ENCODE peak calls at places on chromosomes 11 and 22, in four cellular contexts. One of them, this sample, is unnamed.

GRCh38 chr11:67282155-67282875 is 6.8 kb upstream of the ANKRD13D start:
- DNase-seq in psoas muscle: peak; percentile 11
- DNase-seq in ovary: no peak
- DNase-seq in fibroblast of pulmonary artery: no peak
- DNase-seq in this sample: no peak

GRCh38 chr11:69540118-69541000 is 58.9 kb downstream of the LINC01488 start:
- DNase-seq in psoas muscle: peak; percentile 51
- DNase-seq in ovary: no peak
- DNase-seq in fibroblast of pulmonary artery: no peak
- DNase-seq in this sample: no peak

GRCh38 chr11:62150887-62151736 is 27.3 kb downstream of the INCENP start:
- DNase-seq in psoas muscle: no peak
- DNase-seq in ovary: no peak
- DNase-seq in fibroblast of pulmonary artery: no peak
- DNase-seq in this sample: no peak

GRCh38 chr22:50674606-50675552 is 2.3 kb downstream of the SHANK3 start:
- DNase-seq in psoas muscle: no peak
- DNase-seq in ovary: no peak
- DNase-seq in fibroblast of pulmonary artery: no peak
- DNase-seq in this sample: peak; percentile 53

GRCh38 chr11:8097926-8098325 is 16.9 kb downstream of the TUB start:
- DNase-seq in psoas muscle: no peak
- DNase-seq in ovary: no peak
- DNase-seq in fibroblast of pulmonary artery: no peak
- DNase-seq in this sample: no peak

GRCh38 chr11:74532496-74533246 is 39.1 kb upstream of the LIPT2 start:
- DNase-seq in psoas muscle: no peak
- DNase-seq in ovary: no peak
- DNase-seq in fibroblast of pulmonary artery: no peak
- DNase-seq in this sample: no peak

GRCh38 chr11:129960216-129961214 is 42.1 kb downstream of the PRDM10 start:
- DNase-seq in psoas muscle: no peak
- DNase-seq in ovary: no peak
- DNase-seq in fibroblast of pulmonary artery: peak; percentile 78
- DNase-seq in this sample: no peak

GRCh38 chr11:76206327-76207081 is at the start of gene WNT11:
- DNase-seq in psoas muscle: peak; percentile 70
- DNase-seq in ovary: peak; percentile 61
- DNase-seq in fibroblast of pulmonary artery: no peak
- DNase-seq in this sample: peak; percentile 38

GRCh38 chr22:31830721-31831070 is 76.9 kb downstream of the DEPDC5 start:
- DNase-seq in psoas muscle: no peak
- DNase-seq in ovary: no peak
- DNase-seq in fibroblast of pulmonary artery: no peak
- DNase-seq in this sample: no peak

GRCh38 chr11:66864172-66864901 is 7.5 kb downstream of the LRFN4 start:
- DNase-seq in psoas muscle: no peak
- DNase-seq in ovary: no peak
- DNase-seq in fibroblast of pulmonary artery: no peak
- DNase-seq in this sample: no peak

GRCh38 chr22:41917906-41918791 is 3.3 kb upstream of the SHISA8 start:
- DNase-seq in psoas muscle: peak; percentile 62
- DNase-seq in ovary: no peak
- DNase-seq in fibroblast of pulmonary artery: peak; percentile 72
- DNase-seq in this sample: peak; percentile 8

GRCh38 chr11:1852885-1853284 is at the start of gene LSP1:
- DNase-seq in psoas muscle: no peak
- DNase-seq in ovary: no peak
- DNase-seq in fibroblast of pulmonary artery: no peak
- DNase-seq in this sample: no peak

GRCh38 chr11:18235394-18235926 is 1.1 kb downstream of the SAA4 start:
- DNase-seq in psoas muscle: no peak
- DNase-seq in ovary: no peak
- DNase-seq in fibroblast of pulmonary artery: no peak
- DNase-seq in this sample: no peak

GRCh38 chr11:3830088-3830487 is 10.7 kb downstream of the RHOG start:
- DNase-seq in psoas muscle: no peak
- DNase-seq in ovary: no peak
- DNase-seq in fibroblast of pulmonary artery: no peak
- DNase-seq in this sample: no peak

GRCh38 chr11:15613231-15613630 is 498.5 kb downstream of the INSC start:
- DNase-seq in psoas muscle: no peak
- DNase-seq in ovary: no peak
- DNase-seq in fibroblast of pulmonary artery: no peak
- DNase-seq in this sample: no peak

GRCh38 chr11:117842131-117842941 is 17.8 kb upstream of the FXYD2 start:
- DNase-seq in psoas muscle: no peak
- DNase-seq in ovary: no peak
- DNase-seq in fibroblast of pulmonary artery: no peak
- DNase-seq in this sample: no peak

GRCh38 chr22:34414467-34415440 is 494.5 kb upstream of the LARGE1 start:
- DNase-seq in psoas muscle: no peak
- DNase-seq in ovary: no peak
- DNase-seq in fibroblast of pulmonary artery: peak; percentile 1
- DNase-seq in this sample: peak; percentile 26

GRCh38 chr11:12914401-12914912 is 94.7 kb upstream of the RASSF10 start:
- DNase-seq in psoas muscle: peak; percentile 82
- DNase-seq in ovary: no peak
- DNase-seq in fibroblast of pulmonary artery: peak; percentile 28
- DNase-seq in this sample: peak; percentile 78

GRCh38 chr11:103842795-103843194 is 193.6 kb upstream of the DDI1 start:
- DNase-seq in psoas muscle: no peak
- DNase-seq in ovary: no peak
- DNase-seq in fibroblast of pulmonary artery: peak; percentile 53
- DNase-seq in this sample: no peak

GRCh38 chr11:33779849-33780528 is 5.7 kb upstream of the FBXO3 start:
- DNase-seq in psoas muscle: no peak
- DNase-seq in ovary: no peak
- DNase-seq in fibroblast of pulmonary artery: peak; percentile 85
- DNase-seq in this sample: no peak

GRCh38 chr11:2898366-2899079 is 12.9 kb upstream of the CDKN1C start:
- DNase-seq in psoas muscle: peak; percentile 51
- DNase-seq in ovary: peak; percentile 14
- DNase-seq in fibroblast of pulmonary artery: peak; percentile 94
- DNase-seq in this sample: no peak

GRCh38 chr11:124864176-124864891 is 898 bp upstream of the ROBO3 start:
- DNase-seq in psoas muscle: no peak
- DNase-seq in ovary: no peak
- DNase-seq in fibroblast of pulmonary artery: no peak
- DNase-seq in this sample: no peak

GRCh38 chr11:88300888-88301477 is 36.6 kb downstream of the CTSC start:
- DNase-seq in psoas muscle: no peak
- DNase-seq in ovary: no peak
- DNase-seq in fibroblast of pulmonary artery: no peak
- DNase-seq in this sample: no peak

GRCh38 chr11:57338152-57338551 is at the start of gene P2RX3:
- DNase-seq in psoas muscle: no peak
- DNase-seq in ovary: no peak
- DNase-seq in fibroblast of pulmonary artery: no peak
- DNase-seq in this sample: no peak

GRCh38 chr11:95089620-95090542 is at the start of gene ENDOD1:
- DNase-seq in psoas muscle: peak; percentile 86
- DNase-seq in ovary: peak; percentile 78
- DNase-seq in fibroblast of pulmonary artery: peak; percentile 84
- DNase-seq in this sample: peak; percentile 77

GRCh38 chr11:19191530-19192169 is 10.1 kb downstream of the CSRP3 start:
- DNase-seq in psoas muscle: no peak
- DNase-seq in ovary: no peak
- DNase-seq in fibroblast of pulmonary artery: no peak
- DNase-seq in this sample: no peak

GRCh38 chr11:121119444-121119843 is 18.4 kb downstream of the TECTA start:
- DNase-seq in psoas muscle: no peak
- DNase-seq in ovary: no peak
- DNase-seq in fibroblast of pulmonary artery: no peak
- DNase-seq in this sample: no peak

GRCh38 chr11:11363674-11364073 is 10.6 kb upstream of the CSNK2A3 start:
- DNase-seq in psoas muscle: no peak
- DNase-seq in ovary: no peak
- DNase-seq in fibroblast of pulmonary artery: no peak
- DNase-seq in this sample: no peak

GRCh38 chr22:29343313-29343805 is 27.9 kb upstream of the RASL10A start:
- DNase-seq in psoas muscle: no peak
- DNase-seq in ovary: no peak
- DNase-seq in fibroblast of pulmonary artery: no peak
- DNase-seq in this sample: no peak

GRCh38 chr11:126104420-126104819 is 41.8 kb upstream of the CDON start:
- DNase-seq in psoas muscle: no peak
- DNase-seq in ovary: no peak
- DNase-seq in fibroblast of pulmonary artery: no peak
- DNase-seq in this sample: no peak

This sample was measured in endothelial cell.